ENCODE peak calls at places on chromosomes 11 and 22, in four cellular contexts. E, Z, Y and X are unnamed samples.

GRCh38 chr11:67373916-67374570 is 645 bp upstream of the CLCF1 start:
- DNase-seq in E (peak; percentile 96), Z (peak; percentile 82), Y (peak; percentile 68), X (no peak)

GRCh38 chr22:36425977-36426523 is 38.3 kb upstream of the MYH9 start:
- DNase-seq in E (no peak), Z (peak; percentile 74), Y (peak; percentile 72), X (no peak)

GRCh38 chr11:104866815-104867214 is 31.4 kb downstream of the CASP12 start:
- DNase-seq in Z (no peak), Y (no peak), E (no peak), X (no peak)

GRCh38 chr22:19419464-19420178 is 11.9 kb downstream of the HIRA start:
- DNase-seq in Z (no peak), E (no peak), Y (peak; percentile 87), X (peak; percentile 55)

GRCh38 chr11:105611837-105612480 is 2.1 kb downstream of the GRIA4 start:
- DNase-seq in E (no peak), Y (no peak), Z (no peak), X (no peak)

GRCh38 chr22:25700996-25701815 is 40.8 kb upstream of the MYO18B start:
- DNase-seq in E (no peak), Z (no peak), Y (no peak), X (no peak)

GRCh38 chr11:72580648-72580950 is 93.6 kb downstream of the PDE2A start:
- DNase-seq in E (no peak), Z (no peak), Y (no peak), X (no peak)

GRCh38 chr11:57303280-57303989 is 21.3 kb downstream of the TNKS1BP1 start:
- DNase-seq in E (no peak), Y (no peak), Z (no peak), X (no peak)

GRCh38 chr11:57752954-57753353 is 1.3 kb upstream of the BTBD18 start:
- DNase-seq in E (no peak), Y (no peak), Z (no peak), X (no peak)

GRCh38 chr11:82233211-82233610 is 500.5 kb downstream of the FAM181B start:
- DNase-seq in E (no peak), Z (no peak), Y (no peak), X (no peak)

GRCh38 chr11:73585834-73586575 is 11.9 kb downstream of the FAM168A start:
- DNase-seq in Z (no peak), Y (no peak), E (no peak), X (no peak)

GRCh38 chr22:45922661-45923060 is 54.3 kb downstream of the WNT7B start:
- DNase-seq in E (no peak), Z (no peak), Y (no peak), X (no peak)

GRCh38 chr11:69173925-69174591 is 18.3 kb downstream of the SMIM38 start:
- DNase-seq in Z (peak; percentile 46), Y (no peak), E (no peak), X (no peak)

GRCh38 chr11:108672113-108672512 is 7.2 kb downstream of the DDX10 start:
- DNase-seq in Z (no peak), Y (no peak), E (no peak), X (no peak)

GRCh38 chr11:79963886-79964660 is 523.2 kb upstream of the TENM4 start:
- DNase-seq in Z (no peak), E (no peak), Y (no peak), X (no peak)

GRCh38 chr11:113182288-113182687 is 132.1 kb upstream of the TTC12 start:
- DNase-seq in E (no peak), Z (no peak), Y (no peak), X (no peak)

GRCh38 chr22:28917747-28918543 is 34.6 kb downstream of the ZNRF3 start:
- DNase-seq in Y (no peak), E (peak; percentile 7), Z (peak; percentile 86), X (no peak)

GRCh38 chr22:32661737-32662586 is 139.5 kb upstream of the TIMP3 start:
- DNase-seq in Z (no peak), E (no peak), Y (no peak), X (no peak)

GRCh38 chr11:77510095-77510494 is 36.2 kb upstream of the PAK1 start:
- DNase-seq in Z (no peak), Y (no peak), E (no peak), X (no peak)

GRCh38 chr11:31641477-31642062 is 132.0 kb downstream of the ELP4 start:
- DNase-seq in E (peak; percentile 1), Z (peak; percentile 40), Y (peak; percentile 20), X (no peak)

GRCh38 chr11:2559527-2560311 is 114.9 kb downstream of the KCNQ1 start:
- DNase-seq in Y (no peak), E (no peak), Z (no peak), X (no peak)

GRCh38 chr11:7547687-7548086 is 33.9 kb downstream of the PPFIBP2 start:
- DNase-seq in Y (no peak), Z (no peak), E (no peak), X (no peak)

GRCh38 chr22:29108137-29108536 is 35.3 kb downstream of the KREMEN1 start:
- DNase-seq in E (peak; percentile 25), Y (no peak), Z (no peak), X (no peak)

GRCh38 chr11:111634981-111635705 is 32.9 kb downstream of the SIK2 start:
- DNase-seq in E (no peak), Y (no peak), Z (no peak), X (no peak)

GRCh38 chr22:43128928-43129424 is 14.2 kb downstream of the MCAT start:
- DNase-seq in Y (peak; percentile 63), E (no peak), Z (no peak), X (no peak)

GRCh38 chr22:39208013-39208680 is 36.6 kb downstream of the PDGFB start:
- DNase-seq in Z (no peak), E (no peak), Y (peak; percentile 7), X (no peak)

GRCh38 chr11:133311230-133311629 is 221.1 kb downstream of the OPCML start:
- DNase-seq in Z (no peak), Y (no peak), E (no peak), X (no peak)

GRCh38 chr11:3104051-3104714 is 47.0 kb upstream of the CARS1 start:
- DNase-seq in E (no peak), Z (no peak), Y (no peak), X (no peak)

GRCh38 chr11:12079726-12080556 is 30.4 kb upstream of the MICAL2 start:
- DNase-seq in Y (no peak), Z (peak; percentile 59), E (peak; percentile 82), X (no peak)

GRCh38 chr11:95692526-95693270 is 96.9 kb downstream of the FAM76B start:
- DNase-seq in Y (no peak), E (no peak), Z (no peak), X (no peak)

GRCh38 chr11:35012467-35013191 is 96.2 kb downstream of the PDHX start:
- DNase-seq in E (no peak), Y (no peak), Z (no peak), X (peak; percentile 92)

GRCh38 chr11:33869511-33870422 is 22.1 kb downstream of the LMO2 start:
- DNase-seq in E (no peak), Z (no peak), Y (peak; percentile 68), X (no peak)

GRCh38 chr11:33864479-33864878 is 27.4 kb downstream of the LMO2 start:
- DNase-seq in E (no peak), Z (no peak), Y (no peak), X (no peak)

GRCh38 chr11:33867566-33867965 is 24.3 kb downstream of the LMO2 start:
- DNase-seq in Y (no peak), Z (no peak), E (no peak), X (no peak)

GRCh38 chr11:33867996-33868645 is 23.8 kb downstream of the LMO2 start:
- DNase-seq in Y (no peak), Z (no peak), E (no peak), X (no peak)

DNA sequence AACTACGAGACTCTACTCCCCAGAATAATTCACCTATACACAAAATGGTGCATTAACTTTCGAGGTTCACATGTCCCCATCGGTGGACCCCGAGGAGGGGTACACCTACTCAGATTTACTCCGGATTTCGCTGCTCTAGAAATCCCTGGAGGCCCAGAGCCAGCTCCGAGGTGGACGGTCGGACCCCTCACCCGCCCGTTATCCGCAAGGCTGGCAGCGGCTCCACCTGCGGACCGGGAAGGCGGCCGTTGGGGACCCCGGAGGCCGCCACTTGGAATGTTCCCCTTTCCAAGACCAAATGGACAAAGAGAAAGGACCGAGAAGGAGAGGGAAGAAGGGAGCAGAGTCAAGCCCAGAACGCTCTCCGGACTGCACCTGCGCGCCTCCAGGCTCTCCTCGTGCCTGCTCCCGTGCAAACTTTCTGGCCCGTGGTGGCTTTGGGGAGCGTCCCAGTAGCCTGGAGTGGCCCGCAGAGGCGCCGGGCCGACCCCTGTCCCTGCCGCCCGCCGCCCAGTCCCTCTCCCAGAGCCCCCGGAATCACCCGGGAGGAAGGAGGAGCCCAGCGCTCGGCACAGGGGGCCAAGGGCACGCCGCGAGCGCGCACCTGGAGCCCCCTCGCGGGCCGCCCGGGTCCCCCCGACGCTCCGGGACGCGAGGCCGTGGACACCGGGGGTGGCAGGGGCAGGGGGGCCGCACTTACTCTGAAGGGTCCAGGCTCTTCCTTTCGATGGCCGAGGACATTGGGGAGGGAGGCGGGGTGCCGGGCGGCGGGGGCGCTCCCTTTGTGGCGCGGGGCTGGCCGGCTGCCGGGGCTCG is 23.0 kb downstream of the LMO2 start:
- DNase-seq in E (no peak), Z (no peak), Y (peak; percentile 65), X (no peak)
- TF ChIP-seq POLR2AphosphoS2 in E (no peak), Z (no peak), Y (no peak), X (no peak)

GRCh38 chr22:47063606-47064005 is 301.2 kb downstream of the TBC1D22A start:
- DNase-seq in E (no peak), Z (no peak), Y (no peak), X (no peak)

GRCh38 chr22:47063071-47063509 is 300.6 kb downstream of the TBC1D22A start:
- DNase-seq in Y (no peak), Z (no peak), E (no peak), X (no peak)

GRCh38 chr22:47064416-47064815 is 302.0 kb downstream of the TBC1D22A start:
- DNase-seq in E (no peak), Y (no peak), Z (no peak), X (no peak)

GRCh38 chr22:47062126-47062525 is 299.7 kb downstream of the TBC1D22A start:
- DNase-seq in Y (no peak), Z (no peak), E (no peak), X (no peak)

DNA sequence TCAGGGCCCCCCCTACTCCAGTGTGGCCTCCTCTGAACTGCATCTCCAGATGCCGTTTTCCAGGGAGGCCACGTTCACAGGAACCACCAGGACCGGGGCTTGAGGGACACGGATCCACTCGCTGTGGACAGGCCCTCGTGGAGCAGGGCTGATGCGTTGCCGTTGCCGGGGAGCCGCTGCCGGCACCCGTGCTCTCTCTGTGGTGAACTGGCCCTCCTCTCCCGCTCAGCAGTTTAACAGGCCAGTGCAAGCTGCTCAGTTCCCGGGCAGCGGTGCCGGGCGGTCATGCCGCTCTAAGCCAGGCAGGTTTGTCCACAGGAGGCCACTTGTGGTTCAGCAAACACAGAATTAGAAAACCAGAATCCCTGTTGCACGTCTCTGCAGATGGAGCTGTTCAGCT is 301.6 kb downstream of the TBC1D22A start:
- DNase-seq in Y (no peak), Z (no peak), E (no peak), X (no peak)
- TF ChIP-seq POLR2AphosphoS2 in Y (no peak), Z (no peak), E (no peak), X (no peak)

GRCh38 chr11:10454506-10454901 is 560 bp upstream of the AMPD3 start:
- DNase-seq in E (no peak), Z (no peak), Y (no peak), X (no peak)
- TF ChIP-seq POLR2AphosphoS2 in E (no peak), Z (no peak), Y (no peak), X (no peak)

DNA sequence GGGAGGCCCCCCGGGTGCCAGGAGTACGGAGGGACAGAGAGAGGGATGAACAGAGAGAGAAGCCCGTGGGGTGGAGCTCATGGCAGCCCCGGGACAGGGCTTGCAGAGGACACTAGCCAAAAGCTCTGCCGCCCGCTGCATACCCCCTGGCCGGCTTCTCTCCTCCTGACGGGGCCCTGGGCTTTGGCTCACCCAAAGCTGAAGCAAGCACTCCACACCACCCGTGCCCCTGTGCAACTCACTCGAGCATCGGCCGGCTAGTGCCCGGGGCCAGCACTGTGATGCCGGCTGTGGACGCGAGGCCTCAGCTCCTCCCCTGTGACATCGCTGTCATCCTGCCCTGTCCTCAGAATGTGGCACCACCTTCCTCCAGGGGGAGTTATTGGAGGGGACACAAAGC is 429.6 kb downstream of the BRD1 start:
- DNase-seq in Y (no peak), E (no peak), Z (no peak), X (no peak)
- TF ChIP-seq POLR2AphosphoS2 in Y (no peak), E (no peak), Z (no peak), X (no peak)